ENCODE peak calls at places on chromosomes 6 and 20, in seven cellular contexts. One of them, this sample, is unnamed.
A peak's percentile ranks its signal among the peaks of the same experiment; 100 is the strongest.

GRCh38 chr6:111353914-111354464 is 129.0 kb downstream of the REV3L start:
- DNase-seq in colonic mucosa: no peak
- DNase-seq in GM23338: peak; percentile 28
- DNase-seq in sigmoid colon: no peak
- DNase-seq in aorta: no peak
- DNase-seq in endothelial cell of umbilical vein: no peak
- DNase-seq in naive thymus-derived CD4-positive, alpha-beta T cell: no peak
- DNase-seq in this sample: no peak

GRCh38 chr6:125491860-125492617 is 190.3 kb upstream of the HDDC2 start:
- DNase-seq in colonic mucosa: no peak
- DNase-seq in sigmoid colon: no peak
- DNase-seq in naive thymus-derived CD4-positive, alpha-beta T cell: no peak
- DNase-seq in endothelial cell of umbilical vein: no peak
- DNase-seq in GM23338: no peak
- DNase-seq in aorta: no peak
- DNase-seq in this sample: no peak

GRCh38 chr20:33279261-33279910 is 3.6 kb upstream of the BPIFB1 start:
- DNase-seq in sigmoid colon: no peak
- DNase-seq in colonic mucosa: no peak
- DNase-seq in aorta: no peak
- DNase-seq in endothelial cell of umbilical vein: no peak
- DNase-seq in GM23338: no peak
- DNase-seq in naive thymus-derived CD4-positive, alpha-beta T cell: no peak
- DNase-seq in this sample: no peak

GRCh38 chr6:54085526-54085925 is 25.7 kb upstream of the MLIP start:
- DNase-seq in aorta: no peak
- DNase-seq in endothelial cell of umbilical vein: no peak
- DNase-seq in sigmoid colon: no peak
- DNase-seq in GM23338: no peak
- DNase-seq in colonic mucosa: no peak
- DNase-seq in naive thymus-derived CD4-positive, alpha-beta T cell: no peak
- DNase-seq in this sample: no peak

GRCh38 chr20:32400476-32400875 is 42.3 kb downstream of the ASXL1 start:
- DNase-seq in aorta: no peak
- DNase-seq in GM23338: no peak
- DNase-seq in sigmoid colon: no peak
- DNase-seq in endothelial cell of umbilical vein: no peak
- DNase-seq in naive thymus-derived CD4-positive, alpha-beta T cell: no peak
- DNase-seq in colonic mucosa: no peak
- DNase-seq in this sample: no peak

GRCh38 chr20:5727018-5727515 is 23.1 kb upstream of the SHLD1 start:
- DNase-seq in aorta: no peak
- DNase-seq in naive thymus-derived CD4-positive, alpha-beta T cell: no peak
- DNase-seq in GM23338: no peak
- DNase-seq in sigmoid colon: no peak
- DNase-seq in endothelial cell of umbilical vein: no peak
- DNase-seq in colonic mucosa: no peak
- DNase-seq in this sample: no peak

GRCh38 chr20:33846291-33846916 is 35.3 kb downstream of the CHMP4B start:
- DNase-seq in colonic mucosa: no peak
- DNase-seq in naive thymus-derived CD4-positive, alpha-beta T cell: no peak
- DNase-seq in GM23338: no peak
- DNase-seq in sigmoid colon: peak; percentile 80
- DNase-seq in aorta: peak; percentile 56
- DNase-seq in endothelial cell of umbilical vein: no peak
- DNase-seq in this sample: peak; percentile 34

GRCh38 chr6:125742433-125743120 is 6.9 kb upstream of the HEY2 start:
- DNase-seq in naive thymus-derived CD4-positive, alpha-beta T cell: no peak
- DNase-seq in colonic mucosa: no peak
- DNase-seq in GM23338: no peak
- DNase-seq in aorta: no peak
- DNase-seq in sigmoid colon: no peak
- DNase-seq in endothelial cell of umbilical vein: no peak
- DNase-seq in this sample: no peak

GRCh38 chr6:40634429-40634828 is 47.3 kb upstream of the LRFN2 start:
- DNase-seq in aorta: no peak
- DNase-seq in colonic mucosa: no peak
- DNase-seq in endothelial cell of umbilical vein: no peak
- DNase-seq in sigmoid colon: no peak
- DNase-seq in naive thymus-derived CD4-positive, alpha-beta T cell: no peak
- DNase-seq in GM23338: no peak
- DNase-seq in this sample: no peak

GRCh38 chr20:35199696-35200095 is 26.8 kb upstream of the MMP24 start:
- DNase-seq in aorta: no peak
- DNase-seq in GM23338: no peak
- DNase-seq in sigmoid colon: no peak
- DNase-seq in endothelial cell of umbilical vein: no peak
- DNase-seq in naive thymus-derived CD4-positive, alpha-beta T cell: no peak
- DNase-seq in colonic mucosa: no peak
- DNase-seq in this sample: no peak

GRCh38 chr6:170202416-170203135 is 88.3 kb downstream of the DLL1 start:
- DNase-seq in GM23338: no peak
- DNase-seq in endothelial cell of umbilical vein: no peak
- DNase-seq in sigmoid colon: no peak
- DNase-seq in colonic mucosa: peak; percentile 6
- DNase-seq in aorta: no peak
- DNase-seq in naive thymus-derived CD4-positive, alpha-beta T cell: no peak
- DNase-seq in this sample: peak; percentile 10

GRCh38 chr20:62875419-62876355 is 14.1 kb upstream of the TCFL5 start:
- DNase-seq in GM23338: peak; percentile 85
- DNase-seq in endothelial cell of umbilical vein: peak; percentile 77
- DNase-seq in sigmoid colon: peak; percentile 95
- DNase-seq in aorta: peak; percentile 88
- DNase-seq in colonic mucosa: peak; percentile 66
- DNase-seq in naive thymus-derived CD4-positive, alpha-beta T cell: no peak
- DNase-seq in this sample: peak; percentile 83

GRCh38 chr20:52219441-52219840 is 27.9 kb upstream of the ZFP64 start:
- DNase-seq in aorta: no peak
- DNase-seq in colonic mucosa: peak; percentile 29
- DNase-seq in sigmoid colon: no peak
- DNase-seq in naive thymus-derived CD4-positive, alpha-beta T cell: no peak
- DNase-seq in endothelial cell of umbilical vein: no peak
- DNase-seq in GM23338: peak; percentile 67
- DNase-seq in this sample: no peak

GRCh38 chr20:20083796-20084195 is 31.5 kb downstream of the CFAP61 start:
- DNase-seq in colonic mucosa: no peak
- DNase-seq in endothelial cell of umbilical vein: peak; percentile 33
- DNase-seq in naive thymus-derived CD4-positive, alpha-beta T cell: peak; percentile 64
- DNase-seq in sigmoid colon: no peak
- DNase-seq in GM23338: peak; percentile 82
- DNase-seq in aorta: no peak
- DNase-seq in this sample: no peak

GRCh38 chr6:131288214-131288613 is 152.9 kb downstream of the AKAP7 start:
- DNase-seq in colonic mucosa: no peak
- DNase-seq in GM23338: no peak
- DNase-seq in aorta: no peak
- DNase-seq in sigmoid colon: no peak
- DNase-seq in naive thymus-derived CD4-positive, alpha-beta T cell: no peak
- DNase-seq in endothelial cell of umbilical vein: no peak
- DNase-seq in this sample: no peak

GRCh38 chr20:47428851-47429336 is 72.4 kb upstream of the ZMYND8 start:
- DNase-seq in sigmoid colon: no peak
- DNase-seq in GM23338: no peak
- DNase-seq in colonic mucosa: no peak
- DNase-seq in aorta: no peak
- DNase-seq in endothelial cell of umbilical vein: no peak
- DNase-seq in naive thymus-derived CD4-positive, alpha-beta T cell: no peak
- DNase-seq in this sample: no peak

GRCh38 chr20:62703853-62704228 is 4.8 kb upstream of the NTSR1 start:
- DNase-seq in sigmoid colon: no peak
- DNase-seq in endothelial cell of umbilical vein: no peak
- DNase-seq in naive thymus-derived CD4-positive, alpha-beta T cell: no peak
- DNase-seq in colonic mucosa: no peak
- DNase-seq in GM23338: no peak
- DNase-seq in aorta: no peak
- DNase-seq in this sample: no peak

GRCh38 chr6:31897612-31898199 is at the start of gene EHMT2:
- DNase-seq in colonic mucosa: peak; percentile 90
- DNase-seq in sigmoid colon: peak; percentile 91
- DNase-seq in endothelial cell of umbilical vein: peak; percentile 82
- DNase-seq in naive thymus-derived CD4-positive, alpha-beta T cell: peak; percentile 84
- DNase-seq in aorta: peak; percentile 88
- DNase-seq in GM23338: peak; percentile 94
- DNase-seq in this sample: peak; percentile 89

GRCh38 chr6:12343440-12344162 is 53.4 kb downstream of the EDN1 start:
- DNase-seq in endothelial cell of umbilical vein: peak; percentile 18
- DNase-seq in sigmoid colon: no peak
- DNase-seq in naive thymus-derived CD4-positive, alpha-beta T cell: no peak
- DNase-seq in GM23338: no peak
- DNase-seq in aorta: no peak
- DNase-seq in colonic mucosa: peak; percentile 66
- DNase-seq in this sample: no peak

GRCh38 chr6:88220493-88220892 is 54.3 kb upstream of the CNR1 start:
- DNase-seq in sigmoid colon: no peak
- DNase-seq in endothelial cell of umbilical vein: peak; percentile 7
- DNase-seq in colonic mucosa: no peak
- DNase-seq in GM23338: peak; percentile 60
- DNase-seq in naive thymus-derived CD4-positive, alpha-beta T cell: no peak
- DNase-seq in aorta: no peak
- DNase-seq in this sample: no peak

GRCh38 chr6:152185158-152185574 is 377.7 kb downstream of the ESR1 start:
- DNase-seq in sigmoid colon: no peak
- DNase-seq in aorta: no peak
- DNase-seq in colonic mucosa: no peak
- DNase-seq in endothelial cell of umbilical vein: no peak
- DNase-seq in naive thymus-derived CD4-positive, alpha-beta T cell: peak; percentile 72
- DNase-seq in GM23338: no peak
- DNase-seq in this sample: no peak

GRCh38 chr6:41872102-41872602 is 23.0 kb downstream of the USP49 start:
- DNase-seq in naive thymus-derived CD4-positive, alpha-beta T cell: no peak
- DNase-seq in sigmoid colon: no peak
- DNase-seq in GM23338: no peak
- DNase-seq in aorta: no peak
- DNase-seq in colonic mucosa: no peak
- DNase-seq in endothelial cell of umbilical vein: no peak
- DNase-seq in this sample: no peak

GRCh38 chr6:111779660-111780059 is 93.6 kb downstream of the FYN start:
- DNase-seq in naive thymus-derived CD4-positive, alpha-beta T cell: no peak
- DNase-seq in colonic mucosa: no peak
- DNase-seq in sigmoid colon: no peak
- DNase-seq in aorta: no peak
- DNase-seq in endothelial cell of umbilical vein: no peak
- DNase-seq in GM23338: no peak
- DNase-seq in this sample: no peak

GRCh38 chr6:27228963-27229477 is 18.5 kb upstream of the PRSS16 start:
- DNase-seq in aorta: no peak
- DNase-seq in sigmoid colon: no peak
- DNase-seq in naive thymus-derived CD4-positive, alpha-beta T cell: no peak
- DNase-seq in GM23338: no peak
- DNase-seq in colonic mucosa: no peak
- DNase-seq in endothelial cell of umbilical vein: no peak
- DNase-seq in this sample: no peak
- H3K4me1 ChIP-seq in aorta: no peaks in the 10 kb centered on the region
- H3K4me1 ChIP-seq in sigmoid colon: no peaks in the 10 kb centered on the region
- H3K4me1 ChIP-seq in naive thymus-derived CD4-positive, alpha-beta T cell: no peaks in the 10 kb centered on the region
- H3K4me1 ChIP-seq in GM23338: peaks cover 3% of the 10 kb centered on the region
- H3K4me1 ChIP-seq in colonic mucosa: no peaks in the 10 kb centered on the region
- H3K4me1 ChIP-seq in endothelial cell of umbilical vein: no peaks in the 10 kb centered on the region
- H3K4me1 ChIP-seq in this sample: no peaks in the 10 kb centered on the region

GRCh38 chr6:75282706-75283105 is 1.9 kb downstream of the TMEM30A start:
- DNase-seq in endothelial cell of umbilical vein: peak; percentile 34
- DNase-seq in sigmoid colon: no peak
- DNase-seq in colonic mucosa: no peak
- DNase-seq in aorta: no peak
- DNase-seq in GM23338: no peak
- DNase-seq in naive thymus-derived CD4-positive, alpha-beta T cell: no peak
- DNase-seq in this sample: no peak
- H3K4me3 ChIP-seq in endothelial cell of umbilical vein: peak overlapping the region; percentile 91
- H3K4me3 ChIP-seq in sigmoid colon: peak overlapping the region; percentile 74
- H3K4me3 ChIP-seq in colonic mucosa: no peak overlapping the region
- H3K4me3 ChIP-seq in aorta: peak overlapping the region; percentile 48
- H3K4me3 ChIP-seq in GM23338: peak overlapping the region; percentile 86
- H3K4me3 ChIP-seq in naive thymus-derived CD4-positive, alpha-beta T cell: peak overlapping the region; percentile 8
- H3K4me3 ChIP-seq in this sample: no peak overlapping the region

DNA sequence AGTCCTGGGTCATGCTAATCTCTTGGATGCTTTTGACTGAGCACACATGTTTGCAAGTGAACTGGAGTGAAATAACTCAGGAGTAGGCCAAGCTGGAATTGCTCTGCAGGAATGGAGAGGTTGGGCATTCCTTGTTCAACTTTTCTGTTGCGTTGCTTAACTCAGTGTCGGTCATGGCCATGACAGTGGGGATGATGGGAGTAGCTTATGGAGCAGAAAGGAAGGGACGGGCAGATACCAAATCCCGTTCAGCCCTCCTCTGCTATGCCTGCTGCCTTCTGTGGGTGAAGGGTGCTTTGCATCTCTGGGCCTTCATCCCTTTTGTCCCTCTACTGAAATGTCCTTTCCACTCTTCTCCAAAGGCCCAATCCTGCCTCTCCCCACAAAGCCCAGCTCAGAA is 15.3 kb upstream of the TAGAP start:
- DNase-seq in endothelial cell of umbilical vein: no peak
- DNase-seq in colonic mucosa: no peak
- DNase-seq in GM23338: no peak
- DNase-seq in sigmoid colon: no peak
- DNase-seq in aorta: no peak
- DNase-seq in naive thymus-derived CD4-positive, alpha-beta T cell: no peak
- DNase-seq in this sample: no peak
- H3K4me1 ChIP-seq in endothelial cell of umbilical vein: no peaks in the 10 kb centered on the region
- H3K4me1 ChIP-seq in colonic mucosa: no peaks in the 10 kb centered on the region
- H3K4me1 ChIP-seq in GM23338: no peaks in the 10 kb centered on the region
- H3K4me1 ChIP-seq in sigmoid colon: no peaks in the 10 kb centered on the region
- H3K4me1 ChIP-seq in aorta: no peaks in the 10 kb centered on the region
- H3K4me1 ChIP-seq in naive thymus-derived CD4-positive, alpha-beta T cell: peaks cover 69% of the 10 kb centered on the region
- H3K4me1 ChIP-seq in this sample: no peaks in the 10 kb centered on the region

GRCh38 chr20:58398254-58398653 is 9.2 kb downstream of the VAPB start:
- DNase-seq in colonic mucosa: no peak
- DNase-seq in endothelial cell of umbilical vein: no peak
- DNase-seq in naive thymus-derived CD4-positive, alpha-beta T cell: no peak
- DNase-seq in GM23338: no peak
- DNase-seq in sigmoid colon: no peak
- DNase-seq in aorta: no peak
- DNase-seq in this sample: no peak

GRCh38 chr20:58402305-58402704 is 13.3 kb downstream of the VAPB start:
- DNase-seq in GM23338: no peak
- DNase-seq in endothelial cell of umbilical vein: no peak
- DNase-seq in naive thymus-derived CD4-positive, alpha-beta T cell: no peak
- DNase-seq in aorta: no peak
- DNase-seq in colonic mucosa: no peak
- DNase-seq in sigmoid colon: no peak
- DNase-seq in this sample: peak; percentile 26

GRCh38 chr20:58401123-58401639 is 12.2 kb downstream of the VAPB start:
- DNase-seq in sigmoid colon: no peak
- DNase-seq in colonic mucosa: no peak
- DNase-seq in aorta: no peak
- DNase-seq in GM23338: no peak
- DNase-seq in endothelial cell of umbilical vein: peak; percentile 8
- DNase-seq in naive thymus-derived CD4-positive, alpha-beta T cell: no peak
- DNase-seq in this sample: no peak

GRCh38 chr20:58397429-58397828 is 8.4 kb downstream of the VAPB start:
- DNase-seq in aorta: no peak
- DNase-seq in sigmoid colon: no peak
- DNase-seq in naive thymus-derived CD4-positive, alpha-beta T cell: no peak
- DNase-seq in endothelial cell of umbilical vein: no peak
- DNase-seq in colonic mucosa: no peak
- DNase-seq in GM23338: no peak
- DNase-seq in this sample: no peak

DNA sequence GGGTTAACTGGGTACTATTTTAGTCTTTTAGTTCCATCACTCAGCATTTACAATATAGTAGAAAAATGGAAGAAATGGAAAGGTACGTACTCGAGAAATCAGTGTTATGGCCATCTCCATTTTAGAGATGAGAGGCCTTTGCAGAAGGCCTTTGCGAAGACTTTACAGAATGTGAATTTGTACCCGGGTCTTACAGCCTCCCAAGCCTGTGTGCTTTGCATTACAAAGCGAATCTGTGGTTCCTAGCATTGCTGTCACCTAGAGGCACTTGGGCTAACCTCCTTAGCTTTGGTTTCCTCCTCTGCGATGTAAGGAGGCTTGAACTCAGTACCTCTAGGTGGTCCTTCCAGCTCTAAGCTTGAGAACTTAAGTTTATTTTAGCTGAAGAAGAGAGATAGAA is 10.9 kb downstream of the VAPB start:
- DNase-seq in endothelial cell of umbilical vein: no peak
- DNase-seq in sigmoid colon: no peak
- DNase-seq in aorta: no peak
- DNase-seq in GM23338: peak; percentile 62
- DNase-seq in colonic mucosa: no peak
- DNase-seq in naive thymus-derived CD4-positive, alpha-beta T cell: no peak
- DNase-seq in this sample: no peak
- H3K4me3 ChIP-seq in endothelial cell of umbilical vein: no peak overlapping the region
- H3K4me3 ChIP-seq in sigmoid colon: no peak overlapping the region
- H3K4me3 ChIP-seq in aorta: no peak overlapping the region
- H3K4me3 ChIP-seq in GM23338: no peak overlapping the region
- H3K4me3 ChIP-seq in colonic mucosa: no peak overlapping the region
- H3K4me3 ChIP-seq in naive thymus-derived CD4-positive, alpha-beta T cell: no peak overlapping the region
- H3K4me3 ChIP-seq in this sample: no peak overlapping the region

This sample was measured in testis.